ENCODE peak calls at places on chromosomes 3 and 15, in five cellular contexts. One of them, this sample, is unnamed.
A peak's percentile ranks its signal among the peaks of the same experiment; 100 is the strongest.

GRCh38 chr3:123314409-123315270 is 112.9 kb downstream of the SEC22A start:
- DNase-seq in IMR-90: no peak
- DNase-seq in SK-N-SH: no peak
- DNase-seq in A549: no peak
- DNase-seq in WTC11: peak; percentile 89
- DNase-seq in this sample: peak; percentile 90

GRCh38 chr15:85318048-85318731 is 62.2 kb upstream of the AKAP13 start:
- DNase-seq in SK-N-SH: no peak
- DNase-seq in WTC11: no peak
- DNase-seq in A549: peak; percentile 29
- DNase-seq in IMR-90: peak; percentile 98
- DNase-seq in this sample: peak; percentile 13

GRCh38 chr3:22728406-22728805 is 474.7 kb upstream of the UBE2E2 start:
- DNase-seq in IMR-90: no peak
- DNase-seq in WTC11: no peak
- DNase-seq in SK-N-SH: no peak
- DNase-seq in A549: no peak
- DNase-seq in this sample: no peak

GRCh38 chr3:158105710-158106438 is at the start of gene SHOX2:
- DNase-seq in IMR-90: peak; percentile 46
- DNase-seq in SK-N-SH: no peak
- DNase-seq in A549: peak; percentile 44
- DNase-seq in WTC11: peak; percentile 70
- DNase-seq in this sample: no peak

GRCh38 chr3:127472506-127472905 is 118.0 kb downstream of the TPRA1 start:
- DNase-seq in WTC11: no peak
- DNase-seq in SK-N-SH: no peak
- DNase-seq in IMR-90: no peak
- DNase-seq in A549: no peak
- DNase-seq in this sample: no peak

GRCh38 chr3:37504583-37505357 is 330.4 kb upstream of the LRRFIP2 start:
- DNase-seq in A549: no peak
- DNase-seq in WTC11: no peak
- DNase-seq in SK-N-SH: no peak
- DNase-seq in IMR-90: no peak
- DNase-seq in this sample: no peak

GRCh38 chr3:36714343-36714742 is 50.0 kb downstream of the DCLK3 start:
- DNase-seq in SK-N-SH: no peak
- DNase-seq in A549: no peak
- DNase-seq in WTC11: no peak
- DNase-seq in IMR-90: no peak
- DNase-seq in this sample: no peak

GRCh38 chr3:160885791-160886286 is 129.8 kb downstream of the PPM1L start:
- DNase-seq in WTC11: peak; percentile 70
- DNase-seq in IMR-90: peak; percentile 27
- DNase-seq in A549: no peak
- DNase-seq in SK-N-SH: no peak
- DNase-seq in this sample: no peak

GRCh38 chr15:64878708-64879107 is 33.0 kb upstream of the ANKDD1A start:
- DNase-seq in SK-N-SH: no peak
- DNase-seq in A549: no peak
- DNase-seq in WTC11: no peak
- DNase-seq in IMR-90: no peak
- DNase-seq in this sample: no peak

GRCh38 chr3:183968846-183969245 is 48.8 kb downstream of the ABCC5 start:
- DNase-seq in WTC11: no peak
- DNase-seq in IMR-90: peak; percentile 17
- DNase-seq in SK-N-SH: no peak
- DNase-seq in A549: no peak
- DNase-seq in this sample: no peak

GRCh38 chr3:149771652-149772271 is 19.5 kb upstream of the COMMD2 start:
- DNase-seq in IMR-90: peak; percentile 25
- DNase-seq in SK-N-SH: peak; percentile 62
- DNase-seq in A549: peak; percentile 67
- DNase-seq in WTC11: peak; percentile 74
- DNase-seq in this sample: peak; percentile 79

GRCh38 chr15:36362508-36362907 is 216.9 kb upstream of the CDIN1 start:
- DNase-seq in IMR-90: peak; percentile 24
- DNase-seq in SK-N-SH: no peak
- DNase-seq in A549: no peak
- DNase-seq in WTC11: no peak
- DNase-seq in this sample: no peak

GRCh38 chr3:117184574-117184973 is 475.0 kb downstream of the TUSC7 start:
- DNase-seq in A549: no peak
- DNase-seq in IMR-90: peak; percentile 80
- DNase-seq in SK-N-SH: no peak
- DNase-seq in WTC11: no peak
- DNase-seq in this sample: no peak

GRCh38 chr3:72411843-72412242 is 436.4 kb downstream of the SHQ1 start:
- DNase-seq in IMR-90: no peak
- DNase-seq in A549: no peak
- DNase-seq in SK-N-SH: no peak
- DNase-seq in WTC11: no peak
- DNase-seq in this sample: no peak

GRCh38 chr15:58477228-58477627 is 45.4 kb downstream of the LIPC start:
- DNase-seq in IMR-90: no peak
- DNase-seq in SK-N-SH: no peak
- DNase-seq in A549: no peak
- DNase-seq in WTC11: no peak
- DNase-seq in this sample: no peak

GRCh38 chr3:185215873-185216586 is 37.8 kb downstream of the EHHADH start:
- DNase-seq in SK-N-SH: peak; percentile 22
- DNase-seq in WTC11: no peak
- DNase-seq in A549: no peak
- DNase-seq in IMR-90: peak; percentile 23
- DNase-seq in this sample: no peak

GRCh38 chr15:92617197-92618037 is 38.2 kb downstream of the FAM174B start:
- DNase-seq in WTC11: no peak
- DNase-seq in A549: peak; percentile 52
- DNase-seq in IMR-90: peak; percentile 57
- DNase-seq in SK-N-SH: peak; percentile 79
- DNase-seq in this sample: no peak

GRCh38 chr3:196202516-196202970 is 8.7 kb downstream of the ZDHHC19 start:
- DNase-seq in WTC11: no peak
- DNase-seq in A549: no peak
- DNase-seq in SK-N-SH: no peak
- DNase-seq in IMR-90: peak; percentile 32
- DNase-seq in this sample: no peak

GRCh38 chr15:68045289-68046265 is 8.5 kb upstream of the PIAS1 start:
- DNase-seq in A549: no peak
- DNase-seq in WTC11: peak; percentile 16
- DNase-seq in IMR-90: no peak
- DNase-seq in SK-N-SH: no peak
- DNase-seq in this sample: no peak

GRCh38 chr15:96346409-96346808 is 15.9 kb downstream of the NR2F2 start:
- DNase-seq in A549: no peak
- DNase-seq in WTC11: no peak
- DNase-seq in IMR-90: no peak
- DNase-seq in SK-N-SH: no peak
- DNase-seq in this sample: no peak

DNA sequence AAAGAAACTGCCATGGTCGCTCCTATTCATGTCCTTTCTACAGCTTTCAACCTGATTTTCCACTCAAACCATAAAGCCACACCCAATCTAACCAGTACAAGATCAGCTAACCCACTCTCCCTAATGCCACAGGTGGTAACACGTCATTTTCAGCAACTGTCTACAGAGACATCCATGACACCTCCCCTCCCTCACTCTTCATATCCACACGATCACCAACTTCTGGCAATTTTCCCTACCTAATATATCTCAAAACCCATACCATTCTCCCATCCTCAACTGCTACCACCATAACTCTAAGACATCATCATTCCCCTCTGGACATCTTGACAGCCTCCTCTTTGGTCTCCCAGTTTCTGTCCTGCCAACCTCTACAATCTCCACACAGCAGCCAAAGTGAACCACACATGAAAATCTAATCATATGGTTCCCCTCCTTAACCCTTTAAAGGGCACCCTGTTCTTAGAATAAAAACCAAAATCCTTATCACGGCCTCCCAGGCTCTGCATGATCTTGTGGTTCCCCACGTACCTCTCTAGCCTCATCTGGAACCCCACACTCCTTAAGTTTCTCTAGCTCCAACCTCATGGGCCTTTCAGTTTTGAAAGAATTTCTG is 33.6 kb downstream of the SPINK8 start:
- DNase-seq in A549: no peak
- DNase-seq in SK-N-SH: no peak
- DNase-seq in WTC11: no peak
- DNase-seq in IMR-90: no peak
- DNase-seq in this sample: no peak
- TF ChIP-seq USF2 in A549: no peak
- TF ChIP-seq USF2 in SK-N-SH: no peak
- TF ChIP-seq USF2 in WTC11: no peak
- TF ChIP-seq USF2 in IMR-90: no peak
- TF ChIP-seq USF2 in this sample: no peak

GRCh38 chr3:52203701-52204100 is 5.7 kb downstream of the ALAS1 start:
- DNase-seq in IMR-90: no peak
- DNase-seq in WTC11: no peak
- DNase-seq in A549: no peak
- DNase-seq in SK-N-SH: no peak
- DNase-seq in this sample: no peak

GRCh38 chr3:52200981-52201679 is 3.2 kb downstream of the ALAS1 start:
- DNase-seq in A549: no peak
- DNase-seq in WTC11: no peak
- DNase-seq in IMR-90: peak; percentile 33
- DNase-seq in SK-N-SH: no peak
- DNase-seq in this sample: no peak

GRCh38 chr3:52202384-52203077 is 4.6 kb downstream of the ALAS1 start:
- DNase-seq in A549: no peak
- DNase-seq in SK-N-SH: no peak
- DNase-seq in WTC11: no peak
- DNase-seq in IMR-90: no peak
- DNase-seq in this sample: no peak

GRCh38 chr3:52205727-52206372 is 7.9 kb downstream of the ALAS1 start:
- DNase-seq in SK-N-SH: no peak
- DNase-seq in WTC11: no peak
- DNase-seq in A549: no peak
- DNase-seq in IMR-90: no peak
- DNase-seq in this sample: no peak

DNA sequence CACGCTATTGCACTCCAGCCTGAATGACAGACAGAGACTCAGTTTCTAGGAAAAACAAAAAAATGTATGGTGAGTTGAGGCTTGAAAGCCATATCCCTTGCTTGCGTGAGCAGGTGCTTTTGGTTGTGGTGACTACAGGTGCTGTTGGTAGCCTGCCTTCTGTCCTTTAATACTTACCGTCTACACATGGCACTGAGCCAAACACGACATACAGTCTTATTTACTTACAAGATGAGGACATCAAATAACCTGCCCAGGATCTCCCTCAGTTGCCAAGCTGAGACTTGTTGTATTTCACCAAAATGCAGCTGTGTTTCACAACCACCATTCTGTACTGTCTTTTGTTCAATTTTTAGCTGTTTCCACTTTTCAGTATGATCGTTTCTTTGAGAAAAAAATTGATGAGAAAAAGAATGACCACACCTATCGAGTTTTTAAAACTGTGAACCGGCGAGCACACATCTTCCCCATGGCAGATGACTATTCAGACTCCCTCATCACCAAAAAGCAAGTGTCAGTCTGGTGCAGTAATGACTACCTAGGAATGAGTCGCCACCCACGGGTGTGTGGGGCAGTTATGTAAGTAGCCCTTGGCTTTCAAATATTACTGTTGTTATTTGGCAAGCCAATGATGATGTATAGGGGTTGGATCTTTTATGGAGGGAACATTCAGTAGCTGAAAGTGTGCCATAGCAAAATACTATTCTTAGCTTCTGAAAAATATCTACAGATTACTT is 6.5 kb downstream of the ALAS1 start:
- DNase-seq in A549: no peak
- DNase-seq in SK-N-SH: no peak
- DNase-seq in IMR-90: peak; percentile 18
- DNase-seq in WTC11: no peak
- DNase-seq in this sample: no peak
- TF ChIP-seq USF2 in A549: no peak
- TF ChIP-seq USF2 in SK-N-SH: no peak
- TF ChIP-seq USF2 in IMR-90: no peak
- TF ChIP-seq USF2 in WTC11: no peak
- TF ChIP-seq USF2 in this sample: no peak

DNA sequence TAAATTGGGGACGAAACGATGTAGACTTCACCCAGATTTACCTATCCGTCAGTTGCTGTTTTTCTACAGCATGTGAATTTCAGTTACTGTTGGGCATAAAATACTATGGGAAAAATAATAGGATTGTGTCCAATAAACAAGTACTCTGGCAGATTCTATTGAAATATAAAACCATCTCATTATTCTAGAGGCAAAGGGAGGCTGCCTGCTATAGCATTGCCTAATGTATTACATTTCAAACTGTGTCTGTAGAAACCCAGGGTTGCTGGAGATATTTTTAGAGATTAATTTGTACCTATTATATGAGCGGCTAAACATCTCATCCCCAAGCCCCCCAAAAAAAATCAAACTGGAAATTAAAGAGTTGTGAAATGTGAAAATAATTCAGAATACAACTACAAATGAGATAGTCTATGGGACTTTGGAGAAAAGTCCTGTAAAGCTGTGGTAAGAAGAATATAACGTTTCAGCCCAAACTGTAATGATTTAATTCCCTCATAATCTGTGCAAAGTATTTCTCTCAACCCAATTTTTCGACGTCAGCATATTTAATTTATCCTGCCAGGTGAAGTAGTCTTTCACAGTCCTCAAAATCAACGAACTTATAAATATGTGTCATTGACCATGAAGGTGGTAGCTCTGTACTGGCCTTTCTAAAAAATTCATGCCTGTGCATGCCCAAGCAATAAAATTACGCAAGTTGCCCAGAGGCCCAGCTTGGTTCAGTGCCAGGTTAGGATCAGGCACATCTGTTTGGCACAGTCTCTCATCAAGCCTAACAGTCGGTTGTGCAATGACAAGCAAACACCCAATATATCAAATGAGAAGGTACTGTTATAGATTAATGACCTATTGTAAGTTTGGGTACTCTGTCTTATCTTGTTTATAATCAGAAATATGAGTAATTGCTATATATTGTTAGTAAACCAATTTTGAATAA is 159.3 kb upstream of the IL12A start:
- DNase-seq in SK-N-SH: peak; percentile 70
- DNase-seq in WTC11: no peak
- DNase-seq in IMR-90: peak; percentile 64
- DNase-seq in A549: no peak
- DNase-seq in this sample: no peak
- TF ChIP-seq USF2 in SK-N-SH: no peak
- TF ChIP-seq USF2 in WTC11: no peak
- TF ChIP-seq USF2 in IMR-90: no peak
- TF ChIP-seq USF2 in A549: no peak
- TF ChIP-seq USF2 in this sample: no peak

GRCh38 chr3:134331811-134332199 is 42.4 kb downstream of the AMOTL2 start:
- DNase-seq in A549: no peak
- DNase-seq in SK-N-SH: no peak
- DNase-seq in IMR-90: no peak
- DNase-seq in WTC11: no peak
- DNase-seq in this sample: no peak

GRCh38 chr3:134333522-134334181 is 40.6 kb downstream of the AMOTL2 start:
- DNase-seq in WTC11: no peak
- DNase-seq in IMR-90: peak; percentile 70
- DNase-seq in SK-N-SH: no peak
- DNase-seq in A549: no peak
- DNase-seq in this sample: no peak

GRCh38 chr3:134332344-134332743 is 41.9 kb downstream of the AMOTL2 start:
- DNase-seq in SK-N-SH: no peak
- DNase-seq in WTC11: no peak
- DNase-seq in IMR-90: no peak
- DNase-seq in A549: no peak
- DNase-seq in this sample: no peak

GRCh38 chr3:134328846-134329245 is 45.4 kb downstream of the AMOTL2 start:
- DNase-seq in A549: no peak
- DNase-seq in WTC11: no peak
- DNase-seq in SK-N-SH: no peak
- DNase-seq in IMR-90: no peak
- DNase-seq in this sample: no peak

GRCh38 chr3:134330895-134331810 is 43.1 kb downstream of the AMOTL2 start:
- DNase-seq in A549: no peak
- DNase-seq in IMR-90: peak; percentile 71
- DNase-seq in WTC11: peak; percentile 35
- DNase-seq in SK-N-SH: no peak
- DNase-seq in this sample: no peak
- TF ChIP-seq USF2 in A549: no peak
- TF ChIP-seq USF2 in IMR-90: no peak
- TF ChIP-seq USF2 in WTC11: no peak
- TF ChIP-seq USF2 in SK-N-SH: no peak
- TF ChIP-seq USF2 in this sample: no peak